ENCODE peak calls at places on chromosomes 2 and 18, in five cellular contexts. J is prostate gland, P is HCT116, E is NB4, T is K562. A is an unnamed sample.

GRCh38 chr2:159615936-159616733 is at the start of gene BAZ2B:
- DNase-seq in J (peak; percentile 65), P (peak; percentile 12), E (peak; percentile 80), T (peak; percentile 61), A (peak; percentile 81)

GRCh38 chr2:43293744-43294695 is 67.6 kb upstream of the ZFP36L2 start:
- DNase-seq in J (peak; percentile 76), P (peak; percentile 97), E (peak; percentile 99), T (peak; percentile 62), A (peak; percentile 76)

GRCh38 chr18:986071-986470 is 81.4 kb downstream of the ADCYAP1 start:
- DNase-seq in J (no peak), P (no peak), E (no peak), T (no peak), A (no peak)

GRCh38 chr18:45727068-45727467 is 3.1 kb downstream of the SLC14A1 start:
- DNase-seq in J (no peak), P (no peak), E (no peak), T (no peak), A (no peak)

GRCh38 chr2:41326801-41327200 is 721.0 kb upstream of the PKDCC start:
- DNase-seq in J (no peak), P (no peak), E (no peak), T (no peak), A (no peak)

GRCh38 chr2:199581935-199582336 is 124.2 kb upstream of the SATB2 start:
- DNase-seq in J (no peak), P (no peak), E (no peak), T (no peak), A (no peak)

GRCh38 chr18:40006553-40007073 is 1948.4 kb upstream of the PIK3C3 start:
- DNase-seq in J (no peak), P (no peak), E (peak; percentile 15), T (no peak), A (no peak)

GRCh38 chr2:174331731-174332606 is 2.8 kb upstream of the SP9 start:
- DNase-seq in J (no peak), P (no peak), E (peak; percentile 24), T (no peak), A (no peak)

GRCh38 chr2:41884718-41885117 is 163.1 kb upstream of the PKDCC start:
- DNase-seq in J (no peak), P (no peak), E (no peak), T (no peak), A (no peak)

GRCh38 chr2:128289439-128289838 is 29.2 kb downstream of the HS6ST1 start:
- DNase-seq in J (no peak), P (no peak), E (no peak), T (no peak), A (no peak)

GRCh38 chr2:168188011-168188410 is 59.4 kb downstream of the STK39 start:
- DNase-seq in J (no peak), P (no peak), E (no peak), T (no peak), A (no peak)

GRCh38 chr2:43169987-43170732 is 56.2 kb downstream of the ZFP36L2 start:
- DNase-seq in J (no peak), P (no peak), E (peak; percentile 85), T (peak; percentile 79), A (no peak)

GRCh38 chr2:23347516-23348481 is 37.2 kb upstream of the KLHL29 start:
- DNase-seq in J (no peak), P (no peak), E (no peak), T (no peak), A (no peak)

GRCh38 chr2:176637497-176638166 is 368.4 kb downstream of the MTX2 start:
- DNase-seq in J (no peak), P (no peak), E (no peak), T (no peak), A (peak; percentile 81)

GRCh38 chr2:236928353-236929153 is 157.1 kb upstream of the COPS8 start:
- DNase-seq in J (no peak), P (no peak), E (no peak), T (no peak), A (no peak)

GRCh38 chr2:240640939-240641338 is 15.7 kb downstream of the GPR35 start:
- DNase-seq in J (no peak), P (peak; percentile 29), E (peak; percentile 52), T (peak; percentile 37), A (peak; percentile 59)

GRCh38 chr2:159010340-159010739 is 41.9 kb downstream of the TANC1 start:
- DNase-seq in J (no peak), P (no peak), E (no peak), T (no peak), A (no peak)

GRCh38 chr2:181779288-181779871 is 99.1 kb upstream of the NEUROD1 start:
- DNase-seq in J (no peak), P (no peak), E (no peak), T (no peak), A (no peak)

DNA sequence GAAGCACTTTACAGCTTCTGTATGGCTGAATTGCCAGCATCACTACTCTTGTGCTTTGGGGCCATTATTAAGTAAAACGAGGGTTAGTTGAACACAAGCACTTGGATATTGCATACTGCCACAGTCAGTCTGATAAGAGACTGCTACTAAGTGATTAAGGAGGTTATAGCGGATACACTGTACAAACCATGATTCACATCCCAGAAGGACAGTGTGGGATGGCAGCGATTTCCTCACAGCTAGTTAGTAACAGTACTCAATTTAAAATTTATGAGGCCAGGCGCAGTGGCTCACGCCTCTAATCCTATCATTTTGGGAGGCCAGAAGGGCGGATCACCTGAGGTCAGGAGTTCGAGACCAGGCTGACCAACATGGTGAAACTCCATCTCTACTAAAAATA is 2.6 kb upstream of the BMPR2 start:
- DNase-seq in J (no peak), P (no peak), E (peak; percentile 23), T (no peak), A (no peak)
- TF ChIP-seq POLR2A in J (no peak), P (no peak), E (no peak), T (no peak), A (no peak)

GRCh38 chr18:49884959-49885358 is 71.6 kb upstream of the ACAA2 start:
- DNase-seq in J (no peak), P (no peak), E (no peak), T (no peak), A (no peak)

GRCh38 chr18:49890041-49890440 is 76.7 kb upstream of the ACAA2 start:
- DNase-seq in J (no peak), P (no peak), E (no peak), T (no peak), A (no peak)

GRCh38 chr18:49892148-49892924 is 79.0 kb upstream of the ACAA2 start:
- DNase-seq in J (no peak), P (peak; percentile 44), E (no peak), T (no peak), A (no peak)

GRCh38 chr18:49884465-49884864 is 71.1 kb upstream of the ACAA2 start:
- DNase-seq in J (no peak), P (no peak), E (no peak), T (no peak), A (no peak)

DNA sequence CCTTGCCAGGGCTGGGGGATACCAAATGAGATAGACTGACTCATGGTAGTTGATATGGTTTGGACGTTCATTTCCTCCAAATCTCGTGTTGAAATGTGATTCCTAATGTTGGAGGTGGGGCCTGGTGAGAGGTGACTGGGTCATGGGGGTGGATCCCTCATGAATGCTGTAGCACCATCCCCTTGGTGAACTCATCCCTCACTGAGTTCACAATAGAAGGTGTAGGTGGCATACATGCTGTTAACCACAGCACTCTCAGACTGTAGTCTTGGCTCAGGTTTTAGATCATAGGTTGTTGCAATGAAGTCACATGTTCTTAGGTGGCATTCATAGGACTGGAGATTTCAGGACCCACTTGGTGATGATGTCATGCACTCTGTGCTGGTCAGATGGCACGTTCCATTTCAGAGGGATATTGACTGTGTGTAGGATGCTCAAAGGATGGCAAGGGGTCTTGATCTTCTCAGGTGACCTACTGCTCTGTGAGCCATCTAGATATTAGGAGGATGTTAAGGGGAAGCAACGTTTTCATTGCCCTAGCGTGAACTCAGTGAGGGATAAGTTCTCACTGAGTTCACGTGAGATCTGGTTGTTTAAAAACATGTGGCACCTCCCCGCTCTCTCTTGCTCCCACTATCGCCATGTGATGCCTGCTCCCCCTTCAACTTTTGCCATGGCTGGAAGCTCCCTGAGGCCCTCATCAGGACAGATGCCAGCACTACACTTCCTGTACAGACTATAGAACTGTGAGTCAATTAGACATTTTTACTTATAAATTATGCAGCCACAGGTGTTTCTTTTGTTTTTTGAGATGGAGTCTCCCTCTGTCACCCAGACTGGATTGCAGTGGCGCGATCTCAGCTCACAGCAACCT is 73.8 kb upstream of the ACAA2 start:
- DNase-seq in J (no peak), P (peak; percentile 12), E (peak; percentile 9), T (no peak), A (no peak)
- TF ChIP-seq CTCF in J (no peak), P (peak; percentile 53), E (no peak), T (peak; percentile 45), A (no peak)

DNA sequence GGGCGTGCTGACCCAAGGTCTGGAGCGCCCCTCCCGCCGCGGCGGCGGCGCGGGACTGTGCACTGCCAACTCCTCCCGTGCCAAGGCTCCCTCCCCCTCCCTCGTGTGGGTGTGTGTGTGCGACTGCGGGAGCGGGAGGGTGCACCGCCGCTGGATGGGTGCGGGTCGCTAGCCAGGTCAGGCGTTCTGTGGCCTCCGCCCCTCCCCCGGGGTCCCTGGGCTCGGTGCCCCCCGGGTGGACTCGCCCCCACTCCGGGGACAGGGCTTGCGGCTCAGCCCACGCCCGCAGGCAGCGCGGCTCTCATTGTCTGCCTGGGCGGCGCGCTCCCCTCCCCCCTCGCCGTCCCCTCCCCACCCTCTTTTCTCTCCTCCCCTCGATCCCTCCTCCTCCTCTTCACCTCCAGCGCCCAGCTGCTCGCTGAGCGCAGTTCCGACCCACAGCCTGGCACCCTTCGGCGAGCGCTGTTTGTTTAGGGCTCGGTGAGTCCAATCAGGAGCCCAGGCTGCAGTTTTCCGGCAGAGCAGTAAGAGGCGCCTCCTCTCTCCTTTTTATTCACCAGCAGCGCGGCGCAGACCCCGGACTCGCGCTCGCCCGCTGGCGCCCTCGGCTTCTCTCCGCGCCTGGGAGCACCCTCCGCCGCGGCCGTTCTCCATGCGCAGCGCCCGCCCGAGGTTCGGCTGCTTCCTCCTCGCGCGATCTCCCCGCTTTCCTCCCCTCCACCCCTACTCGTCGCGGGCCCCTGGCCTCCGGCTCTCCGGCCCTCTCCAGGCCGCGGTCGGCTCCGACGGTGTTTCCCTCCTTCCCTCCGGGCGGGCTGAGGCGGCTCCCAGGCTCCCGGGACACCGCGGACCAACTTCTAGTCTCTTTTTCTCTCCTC is at the start of gene GATA6:
- DNase-seq in J (peak; percentile 81), P (peak; percentile 85), E (peak; percentile 81), T (peak; percentile 75), A (peak; percentile 89)
- TF ChIP-seq POLR2A in J (peak; percentile 44), P (peak; percentile 38), E (no peak), T (no peak), A (peak; percentile 81)

GRCh38 chr2:212181646-212182045 is 357.0 kb downstream of the ERBB4 start:
- DNase-seq in J (no peak), P (no peak), E (no peak), T (no peak), A (no peak)

GRCh38 chr2:212176151-212176550 is 362.5 kb downstream of the ERBB4 start:
- DNase-seq in J (no peak), P (no peak), E (no peak), T (no peak), A (no peak)

GRCh38 chr2:212173771-212174510 is 364.7 kb downstream of the ERBB4 start:
- DNase-seq in J (no peak), P (no peak), E (no peak), T (no peak), A (no peak)

GRCh38 chr2:212180684-212181083 is 357.9 kb downstream of the ERBB4 start:
- DNase-seq in J (no peak), P (no peak), E (no peak), T (no peak), A (no peak)

DNA sequence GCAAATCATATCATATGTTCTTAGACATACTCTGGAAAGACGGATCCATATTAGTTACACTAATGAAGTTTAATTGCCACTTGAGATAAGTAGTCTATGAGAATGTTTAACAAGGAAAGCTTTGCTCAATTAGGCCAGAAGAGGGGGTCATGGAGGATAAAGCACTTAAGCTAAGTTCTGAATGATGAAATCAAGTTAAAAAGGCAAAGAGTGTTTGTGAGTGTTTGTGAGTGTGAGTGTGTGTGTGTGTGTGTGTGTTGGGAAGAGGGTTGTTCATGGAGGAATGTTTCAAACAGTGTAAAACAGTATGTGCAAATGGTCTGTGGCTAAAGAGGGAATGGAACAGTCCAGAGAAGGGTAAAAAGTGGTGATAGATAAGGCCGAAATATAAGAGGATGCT is 360.9 kb downstream of the ERBB4 start:
- DNase-seq in J (no peak), P (peak; percentile 6), E (peak; percentile 3), T (no peak), A (no peak)
- TF ChIP-seq CTCF in J (no peak), P (peak; percentile 33), E (no peak), T (no peak), A (no peak)